ENCODE peak calls at places on chromosomes 3 and 15, in five cellular contexts. One of them, this sample, is unnamed. For H3K36me3, the result is how much of the 10 kb centered on the place peaks cover.

GRCh38 chr15:81327526-81327925 is 3.6 kb upstream of the STARD5 start:
- DNase-seq in body of pancreas: no peak
- DNase-seq in tibial nerve: no peak
- DNase-seq in HCT116: no peak
- DNase-seq in sigmoid colon: no peak
- DNase-seq in this sample: no peak

GRCh38 chr15:25397110-25397509 is 41.7 kb downstream of the UBE3A start:
- DNase-seq in tibial nerve: no peak
- DNase-seq in HCT116: no peak
- DNase-seq in sigmoid colon: no peak
- DNase-seq in body of pancreas: no peak
- DNase-seq in this sample: no peak

GRCh38 chr15:98800437-98801233 is 152.3 kb downstream of the IGF1R start:
- DNase-seq in HCT116: peak
- DNase-seq in sigmoid colon: peak
- DNase-seq in body of pancreas: peak
- DNase-seq in tibial nerve: peak
- DNase-seq in this sample: peak

GRCh38 chr3:142445816-142446254 is 2.0 kb downstream of the XRN1 start:
- DNase-seq in sigmoid colon: no peak
- DNase-seq in HCT116: no peak
- DNase-seq in body of pancreas: no peak
- DNase-seq in tibial nerve: no peak
- DNase-seq in this sample: no peak

GRCh38 chr15:73757571-73757970 is 4.4 kb upstream of the INSYN1 start:
- DNase-seq in body of pancreas: no peak
- DNase-seq in HCT116: no peak
- DNase-seq in sigmoid colon: no peak
- DNase-seq in tibial nerve: no peak
- DNase-seq in this sample: no peak

GRCh38 chr3:182803596-182803995 is 10.3 kb downstream of the ATP11B start:
- DNase-seq in tibial nerve: no peak
- DNase-seq in HCT116: no peak
- DNase-seq in body of pancreas: no peak
- DNase-seq in sigmoid colon: no peak
- DNase-seq in this sample: no peak

GRCh38 chr3:124592658-124593441 is 137.4 kb upstream of the UMPS start:
- DNase-seq in HCT116: peak
- DNase-seq in body of pancreas: peak
- DNase-seq in tibial nerve: no peak
- DNase-seq in sigmoid colon: no peak
- DNase-seq in this sample: no peak

GRCh38 chr3:61574854-61575253 is 13.5 kb downstream of the PTPRG start:
- DNase-seq in tibial nerve: no peak
- DNase-seq in sigmoid colon: no peak
- DNase-seq in HCT116: no peak
- DNase-seq in body of pancreas: no peak
- DNase-seq in this sample: no peak

GRCh38 chr15:56149071-56149470 is 94.6 kb downstream of the RFX7 start:
- DNase-seq in sigmoid colon: no peak
- DNase-seq in body of pancreas: no peak
- DNase-seq in HCT116: no peak
- DNase-seq in tibial nerve: no peak
- DNase-seq in this sample: no peak

GRCh38 chr3:195895078-195895899 is 13.1 kb downstream of the TNK2 start:
- DNase-seq in tibial nerve: no peak
- DNase-seq in HCT116: peak
- DNase-seq in body of pancreas: peak
- DNase-seq in sigmoid colon: peak
- DNase-seq in this sample: peak

GRCh38 chr3:104133630-104134029 is 1233.1 kb upstream of the ALCAM start:
- DNase-seq in body of pancreas: no peak
- DNase-seq in HCT116: no peak
- DNase-seq in sigmoid colon: no peak
- DNase-seq in tibial nerve: no peak
- DNase-seq in this sample: no peak

GRCh38 chr15:89469331-89470107 is 26.9 kb downstream of the RHCG start:
- DNase-seq in HCT116: no peak
- DNase-seq in sigmoid colon: no peak
- DNase-seq in tibial nerve: no peak
- DNase-seq in body of pancreas: no peak
- DNase-seq in this sample: peak

GRCh38 chr3:97687734-97688133 is 76.8 kb upstream of the ARL6 start:
- DNase-seq in sigmoid colon: no peak
- DNase-seq in body of pancreas: no peak
- DNase-seq in tibial nerve: no peak
- DNase-seq in HCT116: no peak
- DNase-seq in this sample: no peak

DNA sequence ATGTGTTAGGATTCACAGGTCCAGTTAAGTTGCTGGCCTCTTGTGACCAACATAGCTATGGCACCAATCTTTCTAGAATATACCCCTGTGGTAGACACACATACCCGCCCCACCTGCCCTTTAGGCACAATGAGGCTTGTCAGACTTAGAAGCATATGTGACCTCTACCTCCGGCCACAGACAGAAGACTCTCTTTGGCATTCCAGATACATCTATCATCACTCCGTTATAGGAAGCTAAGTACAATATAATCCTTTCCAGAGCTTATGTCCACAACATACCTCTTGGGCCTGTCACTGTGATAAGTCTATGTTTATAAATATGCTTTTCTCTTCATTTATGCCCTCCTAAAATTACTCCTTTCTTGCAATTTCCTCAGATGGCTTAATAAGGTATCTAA is 39.8 kb downstream of the CD47 start:
- DNase-seq in body of pancreas: no peak
- DNase-seq in tibial nerve: no peak
- DNase-seq in HCT116: no peak
- DNase-seq in sigmoid colon: no peak
- DNase-seq in this sample: no peak
- H3K36me3 ChIP-seq in body of pancreas: under half
- H3K36me3 ChIP-seq in tibial nerve: under half
- H3K36me3 ChIP-seq in HCT116: under half
- H3K36me3 ChIP-seq in sigmoid colon: under half
- H3K36me3 ChIP-seq in this sample: under half

GRCh38 chr15:101322849-101323477 is 27.9 kb upstream of the SNRPA1 start:
- DNase-seq in body of pancreas: peak
- DNase-seq in tibial nerve: no peak
- DNase-seq in sigmoid colon: no peak
- DNase-seq in HCT116: no peak
- DNase-seq in this sample: no peak

GRCh38 chr15:101318147-101318809 is 23.2 kb upstream of the SNRPA1 start:
- DNase-seq in sigmoid colon: no peak
- DNase-seq in body of pancreas: peak
- DNase-seq in tibial nerve: no peak
- DNase-seq in HCT116: no peak
- DNase-seq in this sample: no peak

GRCh38 chr15:101318810-101319200 is 23.8 kb upstream of the SNRPA1 start:
- DNase-seq in HCT116: no peak
- DNase-seq in sigmoid colon: no peak
- DNase-seq in body of pancreas: peak
- DNase-seq in tibial nerve: no peak
- DNase-seq in this sample: no peak

GRCh38 chr15:101322016-101322695 is 27.1 kb upstream of the SNRPA1 start:
- DNase-seq in tibial nerve: no peak
- DNase-seq in HCT116: no peak
- DNase-seq in body of pancreas: peak
- DNase-seq in sigmoid colon: no peak
- DNase-seq in this sample: no peak

GRCh38 chr15:101320501-101321052 is 25.5 kb upstream of the SNRPA1 start:
- DNase-seq in HCT116: no peak
- DNase-seq in body of pancreas: peak
- DNase-seq in sigmoid colon: peak
- DNase-seq in tibial nerve: peak
- DNase-seq in this sample: peak
- TF ChIP-seq CTCF in HCT116: no peak
- TF ChIP-seq CTCF in body of pancreas: peak
- TF ChIP-seq CTCF in sigmoid colon: no peak
- TF ChIP-seq CTCF in tibial nerve: no peak
- TF ChIP-seq CTCF in this sample: peak

GRCh38 chr3:103126111-103126510 is 691.3 kb downstream of the ZPLD1 start:
- DNase-seq in body of pancreas: no peak
- DNase-seq in sigmoid colon: no peak
- DNase-seq in HCT116: no peak
- DNase-seq in tibial nerve: no peak
- DNase-seq in this sample: no peak
- H3K4me3 ChIP-seq in body of pancreas: no peak
- H3K4me3 ChIP-seq in sigmoid colon: no peak
- H3K4me3 ChIP-seq in HCT116: no peak
- H3K4me3 ChIP-seq in tibial nerve: no peak
- H3K4me3 ChIP-seq in this sample: no peak

GRCh38 chr3:173875790-173876189 is 478.2 kb downstream of the NLGN1 start:
- DNase-seq in HCT116: no peak
- DNase-seq in tibial nerve: no peak
- DNase-seq in body of pancreas: no peak
- DNase-seq in sigmoid colon: no peak
- DNase-seq in this sample: no peak
- H3K36me3 ChIP-seq in HCT116: under half
- H3K36me3 ChIP-seq in tibial nerve: under half
- H3K36me3 ChIP-seq in body of pancreas: under half
- H3K36me3 ChIP-seq in sigmoid colon: under half
- H3K36me3 ChIP-seq in this sample: under half

GRCh38 chr3:82329300-82329699 is 567.9 kb upstream of the GBE1 start:
- DNase-seq in sigmoid colon: no peak
- DNase-seq in HCT116: no peak
- DNase-seq in tibial nerve: no peak
- DNase-seq in body of pancreas: no peak
- DNase-seq in this sample: no peak
- TF ChIP-seq CTCF in sigmoid colon: no peak
- TF ChIP-seq CTCF in HCT116: peak
- TF ChIP-seq CTCF in tibial nerve: peak
- TF ChIP-seq CTCF in body of pancreas: peak
- TF ChIP-seq CTCF in this sample: no peak

DNA sequence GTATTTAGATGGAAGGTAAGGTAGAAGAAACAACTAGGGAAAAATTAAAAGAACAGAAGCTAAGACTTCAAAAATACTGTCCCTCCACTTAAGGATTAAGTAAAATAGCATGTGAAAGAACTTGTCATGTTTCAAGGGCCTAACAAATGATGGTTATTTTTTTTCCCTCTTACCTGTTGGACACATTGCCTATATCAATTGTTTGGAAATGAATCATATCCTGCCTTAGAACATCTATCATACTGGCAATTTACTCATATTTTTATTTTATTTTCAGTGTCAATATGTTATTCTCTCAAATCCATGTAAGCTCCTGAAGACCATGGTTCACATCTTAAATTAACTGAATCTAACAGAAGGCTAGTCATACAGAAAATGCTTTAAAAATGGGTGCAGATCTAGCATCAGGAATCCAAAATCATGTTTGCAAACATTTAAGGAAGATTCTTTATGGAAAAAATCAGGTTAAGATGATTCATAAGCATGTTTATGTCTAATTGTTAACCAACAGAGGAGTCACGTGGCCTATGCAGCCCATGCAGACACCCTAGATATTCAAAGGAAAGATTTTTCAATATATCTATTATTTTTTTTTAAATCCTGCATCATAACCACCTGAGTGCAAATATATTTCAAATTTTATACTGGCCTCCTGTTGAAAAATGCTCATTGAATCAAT is 135.8 kb upstream of the TRIM42 start:
- DNase-seq in sigmoid colon: no peak
- DNase-seq in tibial nerve: no peak
- DNase-seq in body of pancreas: no peak
- DNase-seq in HCT116: no peak
- DNase-seq in this sample: no peak
- H3K4me3 ChIP-seq in sigmoid colon: no peak
- H3K4me3 ChIP-seq in tibial nerve: no peak
- H3K4me3 ChIP-seq in body of pancreas: no peak
- H3K4me3 ChIP-seq in HCT116: no peak
- H3K4me3 ChIP-seq in this sample: no peak